ENCODE peak calls at places on chromosomes 4 and X, in six cellular contexts. E is hepatocyte, K is bronchial epithelial cell, Z is GM12865, Y is PC-3, T is astrocyte of the spinal cord. D is an unnamed sample.

GRCh38 chr4:139457318-139457717 is 3.4 kb downstream of the RAB33B start:
- DNase-seq in E (no peak), K (peak), Z (no peak), Y (peak), T (no peak), D (peak)

GRCh38 chr4:13966241-13967195 is 339.0 kb upstream of the BOD1L1 start:
- DNase-seq in E (no peak), K (peak), Z (no peak), Y (peak), T (peak), D (peak)

GRCh38 chrX:12580548-12580947 is 210.7 kb upstream of the PRPS2 start:
- DNase-seq in E (no peak), K (peak), Z (no peak), Y (peak), T (no peak), D (no peak)

GRCh38 chr4:183029365-183029764 is 69.7 kb upstream of the WWC2 start:
- DNase-seq in E (no peak), K (no peak), Z (no peak), Y (no peak), T (no peak), D (no peak)

GRCh38 chrX:41922125-41922521 is 1.2 kb downstream of the CASK start:
- DNase-seq in E (no peak), K (peak), Z (peak), Y (peak), T (peak), D (peak)

GRCh38 chr4:61555789-61556188 is 355.7 kb downstream of the ADGRL3 start:
- DNase-seq in E (peak), K (peak), Z (no peak), Y (peak), T (peak), D (no peak)

GRCh38 chrX:49910344-49910743 is 12.1 kb upstream of the CLCN5 start:
- DNase-seq in E (no peak), K (no peak), Z (peak), Y (no peak), T (no peak), D (no peak)

GRCh38 chr4:53019485-53020382 is 157.6 kb downstream of the RASL11B start:
- DNase-seq in E (peak), K (peak), Z (no peak), Y (peak), T (peak), D (peak)

GRCh38 chr4:7194251-7195137 is 2.2 kb downstream of the SORCS2 start:
- DNase-seq in E (peak), K (no peak), Z (peak), Y (peak), T (no peak), D (peak)

GRCh38 chrX:119981286-119982070 is 37.9 kb upstream of the NKAP start:
- DNase-seq in E (peak), K (peak), Z (peak), Y (peak), T (no peak), D (peak)

GRCh38 chrX:34656467-34656841 is 631 bp downstream of the TMEM47 start:
- DNase-seq in E (peak), K (no peak), Z (no peak), Y (no peak), T (no peak), D (no peak)

GRCh38 chrX:78315745-78316144 is 11.7 kb downstream of the CYSLTR1 start:
- DNase-seq in E (no peak), K (no peak), Z (no peak), Y (no peak), T (no peak), D (no peak)

GRCh38 chr4:65623509-65623908 is 46.8 kb downstream of the EPHA5 start:
- DNase-seq in E (no peak), K (peak), Z (no peak), Y (peak), T (peak), D (peak)

GRCh38 chr4:188403272-188403671 is 264.0 kb downstream of the TRIML1 start:
- DNase-seq in E (no peak), K (no peak), Z (no peak), Y (no peak), T (no peak), D (peak)

GRCh38 chr4:72302981-72303704 is 265.9 kb downstream of the ADAMTS3 start:
- DNase-seq in E (peak), K (peak), Z (peak), Y (peak), T (peak), D (peak)

GRCh38 chr4:61336488-61336887 is 136.4 kb downstream of the ADGRL3 start:
- DNase-seq in E (no peak), K (no peak), Z (no peak), Y (no peak), T (no peak), D (no peak)

GRCh38 chrX:18415386-18415785 is 10.0 kb upstream of the CDKL5 start:
- DNase-seq in E (no peak), K (no peak), Z (no peak), Y (no peak), T (no peak), D (peak)

GRCh38 chr4:87188063-87188462 is 32.4 kb downstream of the KLHL8 start:
- DNase-seq in E (no peak), K (peak), Z (no peak), Y (peak), T (peak), D (peak)

GRCh38 chr4:169282429-169283113 is 11.8 kb upstream of the SH3RF1 start:
- DNase-seq in E (no peak), K (peak), Z (no peak), Y (peak), T (no peak), D (peak)

GRCh38 chr4:79311279-79311678 is 14.6 kb downstream of the NAA11 start:
- DNase-seq in E (no peak), K (no peak), Z (no peak), Y (no peak), T (no peak), D (no peak)

GRCh38 chrX:84729809-84730208 is 227.6 kb upstream of the HDX start:
- DNase-seq in E (peak), K (peak), Z (peak), Y (peak), T (peak), D (peak)

GRCh38 chr4:1334579-1334895 is 12.5 kb upstream of the UVSSA start:
- DNase-seq in E (no peak), K (no peak), Z (no peak), Y (no peak), T (no peak), D (no peak)

GRCh38 chr4:27791640-27792039 is 931.0 kb downstream of the STIM2 start:
- DNase-seq in E (no peak), K (peak), Z (no peak), Y (peak), T (peak), D (peak)

GRCh38 chr4:28518781-28519180 is 1658.1 kb downstream of the STIM2 start:
- DNase-seq in E (no peak), K (peak), Z (no peak), Y (peak), T (no peak), D (peak)

GRCh38 chrX:477441-478012 is 90.8 kb upstream of the PPP2R3B start:
- DNase-seq in E (no peak), K (no peak), Z (no peak), Y (no peak), T (no peak), D (no peak)

DNA sequence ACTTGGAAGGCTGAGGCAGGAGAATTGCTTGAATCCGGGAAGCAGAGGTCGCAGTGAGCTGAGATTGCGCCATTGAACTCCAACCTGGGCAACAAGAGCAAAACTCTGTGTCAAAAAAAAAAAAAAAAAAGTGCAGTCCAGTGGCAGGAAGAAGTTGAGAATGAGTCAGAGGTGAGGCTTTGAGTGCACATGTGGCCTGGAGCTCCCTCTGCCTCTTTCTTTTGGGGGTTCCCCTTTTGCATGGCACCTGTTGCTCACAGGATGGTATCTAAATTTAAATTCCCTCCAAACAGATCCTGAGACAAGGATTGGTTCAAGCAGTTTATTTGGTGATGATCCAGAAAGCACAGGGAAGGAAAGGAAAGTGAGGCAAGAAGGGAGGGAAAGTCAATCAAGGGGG is 151.4 kb upstream of the STX18 start:
- DNase-seq in E (no peak), K (peak), Z (peak), Y (no peak), T (no peak), D (peak)
- TF ChIP-seq CTCF in E (no peak), K (no peak), Z (no peak), Y (no peak), T (no peak), D (no peak)

GRCh38 chrX:139052461-139052860 is 340.9 kb upstream of the FGF13 start:
- DNase-seq in E (no peak), K (peak), Z (no peak), Y (no peak), T (no peak), D (no peak)
- H3K4me3 ChIP-seq in E (no peak), K (no peak), Z (no peak), Y (no peak), T (no peak), D (no peak)

GRCh38 chr4:130608121-130608520 is 1512.2 kb downstream of the C4orf33 start:
- DNase-seq in E (no peak), K (no peak), Z (no peak), Y (no peak), T (no peak), D (no peak)
- TF ChIP-seq CTCF in E (no peak), K (no peak), Z (no peak), Y (no peak), T (no peak), D (no peak)

GRCh38 chr4:81030061-81030616 is 369 bp upstream of the BMP3 start:
- DNase-seq in E (no peak), K (no peak), Z (peak), Y (no peak), T (no peak), D (no peak)
- H3K4me3 ChIP-seq in E (peak), K (peak), Z (peak), Y (peak), T (peak), D (no peak)

DNA sequence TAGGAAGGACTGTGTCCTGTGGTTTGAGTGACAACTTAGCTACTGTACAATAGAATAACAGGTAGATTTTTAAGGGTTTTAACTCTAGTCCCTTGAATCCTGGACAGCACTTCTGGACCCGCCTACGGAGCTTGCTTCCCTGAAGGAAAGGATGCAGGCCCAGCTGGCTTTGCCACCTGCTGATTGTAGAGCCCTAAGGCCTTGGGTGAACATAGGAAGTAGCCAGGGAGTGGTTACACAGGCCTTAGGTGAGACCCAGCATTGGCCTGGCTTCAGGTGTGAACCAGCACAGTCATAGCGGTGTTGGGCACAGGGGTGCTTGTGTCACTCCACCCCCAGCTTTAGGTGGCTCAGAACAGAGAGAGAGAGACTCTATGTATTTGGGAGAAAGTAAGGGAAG is 413.5 kb downstream of the GRIA2 start:
- DNase-seq in E (no peak), K (no peak), Z (no peak), Y (no peak), T (no peak), D (no peak)
- TF ChIP-seq CTCF in E (no peak), K (no peak), Z (no peak), Y (no peak), T (no peak), D (no peak)

DNA sequence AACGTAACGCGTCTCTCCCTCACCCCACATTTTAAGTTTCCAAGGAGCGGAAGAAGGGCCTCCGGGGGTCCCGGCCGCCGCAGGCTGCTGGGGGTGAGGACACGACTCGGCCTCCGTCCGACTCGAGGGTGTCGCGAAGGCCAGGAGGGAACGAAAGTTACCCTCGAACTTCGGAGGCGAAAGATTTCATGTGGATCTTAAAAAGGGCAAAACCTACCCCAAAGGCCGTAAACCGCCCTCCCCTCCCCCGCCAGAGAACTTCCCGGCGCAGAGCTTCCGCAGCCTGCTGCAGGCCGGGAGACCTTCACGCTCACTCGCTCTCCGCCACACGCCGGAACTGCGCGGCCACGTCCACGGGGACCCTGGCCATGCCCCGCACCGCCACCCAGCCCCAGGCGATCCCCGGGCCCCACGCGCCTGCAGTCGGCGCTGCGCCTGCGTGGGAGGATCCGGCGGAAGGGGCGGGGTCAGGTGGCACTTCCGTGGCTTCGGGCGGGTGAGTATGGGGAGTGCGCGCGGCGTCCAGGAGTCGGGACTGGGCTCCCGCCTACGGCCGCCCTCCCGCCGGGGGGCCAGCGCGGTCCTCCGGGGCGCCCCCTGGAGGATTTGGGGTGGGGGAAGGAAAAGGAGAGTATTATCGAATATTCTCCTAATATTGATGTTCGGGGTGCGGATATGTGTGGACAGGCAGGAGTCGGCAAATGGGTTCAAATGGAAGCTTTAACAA is at the start of gene MMAA:
- DNase-seq in E (peak), K (peak), Z (peak), Y (peak), T (peak), D (peak)
- H3K4me3 ChIP-seq in E (peak), K (peak), Z (peak), Y (peak), T (peak), D (peak)

GRCh38 chrX:36957425-36958328 is 50.5 kb upstream of the FAM47C start:
- DNase-seq in E (peak), K (no peak), Z (no peak), Y (no peak), T (no peak), D (no peak)

GRCh38 chrX:36963069-36963808 is 44.9 kb upstream of the FAM47C start:
- DNase-seq in E (no peak), K (no peak), Z (no peak), Y (no peak), T (no peak), D (no peak)

GRCh38 chrX:36963852-36964251 is 44.3 kb upstream of the FAM47C start:
- DNase-seq in E (no peak), K (no peak), Z (no peak), Y (no peak), T (no peak), D (no peak)

GRCh38 chrX:36961590-36961989 is 46.6 kb upstream of the FAM47C start:
- DNase-seq in E (no peak), K (peak), Z (no peak), Y (peak), T (no peak), D (no peak)
- TF ChIP-seq CTCF in E (peak), K (peak), Z (no peak), Y (peak), T (no peak), D (no peak)

GRCh38 chrX:24423960-24424359 is 41.1 kb upstream of the PDK3 start:
- DNase-seq in E (peak), K (peak), Z (no peak), Y (no peak), T (no peak), D (peak)

GRCh38 chrX:24426340-24426913 is 38.7 kb upstream of the PDK3 start:
- DNase-seq in E (no peak), K (peak), Z (peak), Y (peak), T (peak), D (peak)

GRCh38 chrX:24425806-24426205 is 39.3 kb upstream of the PDK3 start:
- DNase-seq in E (no peak), K (no peak), Z (no peak), Y (no peak), T (no peak), D (no peak)

GRCh38 chrX:24426921-24427746 is 38.0 kb upstream of the PDK3 start:
- DNase-seq in E (peak), K (peak), Z (no peak), Y (no peak), T (peak), D (peak)

DNA sequence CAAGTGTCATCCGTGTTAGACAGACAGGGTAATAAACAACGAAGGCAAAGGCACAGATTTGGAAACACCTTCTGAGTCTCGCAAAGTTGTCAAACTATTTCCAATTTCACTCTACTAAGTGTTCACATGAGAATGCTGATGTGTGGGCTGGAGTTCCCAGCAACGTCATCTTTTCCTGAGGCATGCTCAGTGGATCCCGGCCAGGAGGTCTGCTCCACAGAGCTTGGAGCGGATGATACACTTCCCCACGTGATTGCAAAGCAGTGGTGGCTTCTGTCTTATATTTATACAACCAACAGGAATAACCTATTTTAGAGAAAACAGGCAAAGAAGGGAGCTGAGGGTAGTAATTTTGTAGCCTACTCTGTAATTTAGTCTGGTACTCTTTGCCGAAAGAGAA is 40.1 kb upstream of the PDK3 start:
- DNase-seq in E (peak), K (no peak), Z (no peak), Y (no peak), T (peak), D (peak)
- H3K4me3 ChIP-seq in E (no peak), K (no peak), Z (no peak), Y (no peak), T (no peak), D (no peak)

DNA sequence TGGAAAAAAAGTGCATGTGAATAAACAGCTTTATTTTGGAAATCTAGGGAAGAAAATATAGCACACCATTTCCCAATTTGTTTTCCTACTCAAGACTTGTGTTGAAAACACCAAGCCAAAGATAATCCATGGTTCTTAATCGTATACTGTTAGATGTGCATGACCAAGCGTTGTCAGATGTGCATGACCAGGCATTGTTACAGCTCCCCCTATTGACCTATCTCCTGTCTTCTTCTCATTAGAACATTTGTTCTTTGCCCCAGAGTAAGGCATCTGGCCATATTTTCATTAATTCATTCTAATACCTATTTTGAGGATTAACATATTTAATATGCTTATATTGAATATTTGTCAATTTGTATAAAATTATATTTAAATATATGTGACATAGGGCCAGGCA is 14.4 kb upstream of the VCX start:
- DNase-seq in E (peak), K (no peak), Z (peak), Y (peak), T (no peak), D (peak)
- TF ChIP-seq CTCF in E (peak), K (no peak), Z (peak), Y (peak), T (no peak), D (peak)

D was measured in fibroblast of mammary gland.